ENCODE peak calls at places on chromosome 16, in eight cellular contexts. Z, X, G, B, J, M, W and Q are unnamed samples.
A peak's percentile ranks its signal among the peaks of the same experiment; 100 is the strongest.

GRCh38 chr16:81443688-81444447 is 740 bp upstream of the CMIP start:
- DNase-seq in W (no peak), G (peak; percentile 31), J (no peak), B (no peak), X (no peak), Z (peak; percentile 75), M (no peak), Q (peak; percentile 45)

GRCh38 chr16:69328854-69329316 is 1.5 kb downstream of the PDF start:
- DNase-seq in G (no peak), B (no peak), M (no peak), J (no peak), W (peak; percentile 58), Z (peak; percentile 41), X (no peak), Q (no peak)

GRCh38 chr16:88382491-88383400 is at the start of gene ZNF469:
- DNase-seq in B (no peak), J (no peak), X (no peak), M (no peak), Z (peak; percentile 65), W (no peak), G (no peak), Q (peak; percentile 42)

GRCh38 chr16:9680968-9681367 is 501.3 kb downstream of the GRIN2A start:
- DNase-seq in X (no peak), J (no peak), M (no peak), Z (no peak), B (no peak), G (no peak), W (no peak), Q (no peak)

GRCh38 chr16:46658925-46659324 is 30.1 kb downstream of the VPS35 start:
- DNase-seq in M (no peak), W (no peak), Z (no peak), J (no peak), B (peak; percentile 15), G (peak; percentile 20), X (no peak), Q (no peak)

GRCh38 chr16:81676571-81677374 is 102.3 kb upstream of the PLCG2 start:
- DNase-seq in B (no peak), Z (no peak), J (no peak), M (no peak), G (no peak), W (no peak), X (no peak), Q (no peak)

GRCh38 chr16:31476305-31477219 is 4.6 kb downstream of the TGFB1I1 start:
- DNase-seq in G (peak; percentile 58), J (peak; percentile 82), W (no peak), M (peak; percentile 91), B (peak; percentile 78), X (peak; percentile 37), Z (peak; percentile 95), Q (peak; percentile 81)

GRCh38 chr16:29943846-29944669 is 17.8 kb upstream of the TMEM219 start:
- DNase-seq in G (no peak), W (peak; percentile 97), J (no peak), Z (no peak), M (peak; percentile 61), B (no peak), X (peak; percentile 23), Q (peak; percentile 82)

GRCh38 chr16:87047221-87048037 is 269.8 kb downstream of the C16orf95 start:
- DNase-seq in X (no peak), B (no peak), J (no peak), G (no peak), M (no peak), W (no peak), Z (no peak), Q (no peak)

GRCh38 chr16:78503501-78504110 is 404.2 kb downstream of the WWOX start:
- DNase-seq in J (no peak), M (peak; percentile 75), G (peak; percentile 59), W (peak; percentile 29), X (no peak), Z (no peak), B (no peak), Q (peak; percentile 53)

GRCh38 chr16:57027067-57027466 is 37.7 kb downstream of the NLRC5 start:
- DNase-seq in W (no peak), G (no peak), B (no peak), M (no peak), J (no peak), Z (no peak), X (no peak), Q (no peak)

GRCh38 chr16:50202926-50203624 is 50.0 kb downstream of the TENT4B start:
- DNase-seq in M (no peak), Z (no peak), X (no peak), J (no peak), W (peak; percentile 63), G (no peak), B (no peak), Q (peak; percentile 55)

GRCh38 chr16:84236671-84237070 is 3.1 kb downstream of the KCNG4 start:
- DNase-seq in Z (no peak), B (no peak), W (no peak), M (no peak), X (no peak), G (no peak), J (no peak), Q (no peak)

GRCh38 chr16:87608400-87608985 is 6.2 kb downstream of the JPH3 start:
- DNase-seq in Z (peak; percentile 82), B (no peak), W (peak; percentile 39), X (peak; percentile 38), J (no peak), M (no peak), G (peak; percentile 46), Q (peak; percentile 84)

GRCh38 chr16:63998-64913 is 8.2 kb downstream of the RHBDF1 start:
- DNase-seq in W (no peak), M (peak; percentile 76), G (no peak), X (no peak), Z (peak; percentile 51), B (no peak), J (no peak), Q (no peak)

GRCh38 chr16:54426550-54426843 is 139.9 kb upstream of the IRX3 start:
- DNase-seq in W (no peak), G (no peak), M (no peak), X (no peak), Z (no peak), B (no peak), J (no peak), Q (no peak)

GRCh38 chr16:58499615-58500328 is at the start of gene NDRG4:
- DNase-seq in Z (peak; percentile 65), B (peak; percentile 49), M (peak; percentile 96), G (peak; percentile 92), J (no peak), X (no peak), W (peak; percentile 90), Q (peak; percentile 70)

GRCh38 chr16:2711370-2712062 is 8.5 kb downstream of the PRSS27 start:
- DNase-seq in G (no peak), Z (peak; percentile 52), M (no peak), J (no peak), B (no peak), W (no peak), X (no peak), Q (no peak)

GRCh38 chr16:83926726-83927397 is 26.2 kb upstream of the OSGIN1 start:
- DNase-seq in G (peak; percentile 51), Z (peak; percentile 93), J (peak; percentile 29), X (peak; percentile 65), M (peak; percentile 48), B (peak; percentile 10), W (peak; percentile 61), Q (peak; percentile 95)

GRCh38 chr16:85607331-85607765 is 5.8 kb upstream of the GSE1 start:
- DNase-seq in X (no peak), Z (no peak), J (no peak), W (no peak), G (peak; percentile 88), B (no peak), M (no peak), Q (no peak)

GRCh38 chr16:30876867-30877266 is 17.0 kb downstream of the BCL7C start:
- DNase-seq in W (no peak), B (no peak), J (no peak), X (no peak), M (peak; percentile 28), Z (no peak), G (no peak), Q (no peak)